ENCODE peak calls at places on chromosomes 5 and 9, in four cellular contexts. T is H4, L is kidney tubule cell, S is C1 segment of cervical spinal cord. U is an unnamed sample.
A peak's percentile ranks its signal among the peaks of the same experiment; 100 is the strongest.

GRCh38 chr5:74866653-74867162 is 521 bp upstream of the FAM169A start:
- DNase-seq in T (no peak), L (peak; percentile 3), S (peak; percentile 40), U (peak; percentile 14)

GRCh38 chr9:88320748-88321415 is 67.4 kb upstream of the SPIN1 start:
- DNase-seq in T (no peak), L (no peak), S (no peak), U (no peak)

GRCh38 chr5:43191740-43192557 is at the start of gene NIM1K:
- DNase-seq in T (no peak), L (peak; percentile 35), S (peak; percentile 79), U (peak; percentile 79)

GRCh38 chr5:117204926-117205869 is 630.6 kb upstream of the SEMA6A start:
- DNase-seq in T (no peak), L (no peak), S (peak; percentile 94), U (no peak)

GRCh38 chr5:15008476-15008875 is 136.9 kb upstream of the ANKH start:
- DNase-seq in T (peak; percentile 99), L (peak; percentile 93), S (peak; percentile 1), U (no peak)

GRCh38 chr9:121440265-121440664 is 59.4 kb downstream of the GGTA1 start:
- DNase-seq in T (peak; percentile 41), L (peak; percentile 14), S (no peak), U (no peak)

GRCh38 chr9:6133346-6134063 is 82.1 kb upstream of the IL33 start:
- DNase-seq in T (no peak), L (peak; percentile 83), S (no peak), U (no peak)

GRCh38 chr9:120715331-120715924 is 1.2 kb upstream of the MEGF9 start:
- DNase-seq in T (peak; percentile 49), L (peak; percentile 86), S (peak; percentile 31), U (no peak)

GRCh38 chr5:2867373-2867933 is 116.0 kb upstream of the IRX2 start:
- DNase-seq in T (no peak), L (no peak), S (no peak), U (no peak)

GRCh38 chr9:89006308-89006707 is 15.0 kb downstream of the S1PR3 start:
- DNase-seq in T (no peak), L (no peak), S (no peak), U (no peak)

GRCh38 chr5:44774279-44774880 is 34.4 kb upstream of the MRPS30 start:
- DNase-seq in T (peak; percentile 61), L (peak; percentile 50), S (peak; percentile 14), U (no peak)

GRCh38 chr5:37735649-37736347 is 104.0 kb downstream of the GDNF start:
- DNase-seq in T (no peak), L (peak; percentile 61), S (peak; percentile 3), U (no peak)

GRCh38 chr9:115063058-115063850 is 54.7 kb downstream of the TNC start:
- DNase-seq in T (no peak), L (peak; percentile 51), S (no peak), U (no peak)

GRCh38 chr5:173567548-173567947 is 48.9 kb downstream of the BOD1 start:
- DNase-seq in T (no peak), L (peak; percentile 48), S (no peak), U (no peak)

GRCh38 chr5:138953370-138954256 is 78.5 kb upstream of the LRRTM2 start:
- DNase-seq in T (peak; percentile 52), L (peak; percentile 78), S (peak; percentile 58), U (no peak)

U was measured in GM06990.